ENCODE peak calls at places on chromosomes 6 and 20, in nine cellular contexts. One of them, this sample, is unnamed.

GRCh38 chr20:57198359-57199072 is 67.9 kb downstream of the BMP7 start:
- DNase-seq in coronary artery: no peak
- DNase-seq in lower lobe of right lung: no peak
- DNase-seq in central memory CD4-positive, alpha-beta T cell: no peak
- DNase-seq in activated naive CD4-positive, alpha-beta T cell: no peak
- DNase-seq in occipital lobe: no peak
- DNase-seq in lower leg skin: no peak
- DNase-seq in T follicular helper cell: no peak
- DNase-seq in choroid plexus epithelial cell: no peak
- DNase-seq in this sample: no peak

GRCh38 chr6:44122821-44123220 is 4.4 kb downstream of the MRPL14 start:
- DNase-seq in lower leg skin: no peak
- DNase-seq in coronary artery: no peak
- DNase-seq in activated naive CD4-positive, alpha-beta T cell: no peak
- DNase-seq in T follicular helper cell: no peak
- DNase-seq in lower lobe of right lung: no peak
- DNase-seq in occipital lobe: no peak
- DNase-seq in choroid plexus epithelial cell: peak; percentile 42
- DNase-seq in central memory CD4-positive, alpha-beta T cell: peak; percentile 42
- DNase-seq in this sample: no peak

GRCh38 chr6:30879684-30880427 is 4.5 kb upstream of the DDR1 start:
- DNase-seq in choroid plexus epithelial cell: peak; percentile 31
- DNase-seq in lower leg skin: peak; percentile 40
- DNase-seq in lower lobe of right lung: no peak
- DNase-seq in activated naive CD4-positive, alpha-beta T cell: no peak
- DNase-seq in occipital lobe: no peak
- DNase-seq in central memory CD4-positive, alpha-beta T cell: no peak
- DNase-seq in T follicular helper cell: no peak
- DNase-seq in coronary artery: no peak
- DNase-seq in this sample: no peak

GRCh38 chr6:158060447-158061360 is 79.0 kb downstream of the SYNJ2 start:
- DNase-seq in lower leg skin: peak; percentile 96
- DNase-seq in lower lobe of right lung: peak; percentile 79
- DNase-seq in coronary artery: peak; percentile 96
- DNase-seq in choroid plexus epithelial cell: peak; percentile 93
- DNase-seq in T follicular helper cell: no peak
- DNase-seq in central memory CD4-positive, alpha-beta T cell: peak; percentile 31
- DNase-seq in activated naive CD4-positive, alpha-beta T cell: no peak
- DNase-seq in occipital lobe: peak; percentile 65
- DNase-seq in this sample: peak; percentile 33

GRCh38 chr20:47019106-47019824 is 124.6 kb downstream of the EYA2 start:
- DNase-seq in lower leg skin: no peak
- DNase-seq in occipital lobe: no peak
- DNase-seq in T follicular helper cell: no peak
- DNase-seq in central memory CD4-positive, alpha-beta T cell: no peak
- DNase-seq in activated naive CD4-positive, alpha-beta T cell: no peak
- DNase-seq in choroid plexus epithelial cell: peak; percentile 50
- DNase-seq in coronary artery: no peak
- DNase-seq in lower lobe of right lung: no peak
- DNase-seq in this sample: no peak

GRCh38 chr6:159762681-159763293 is 942 bp downstream of the ACAT2 start:
- DNase-seq in central memory CD4-positive, alpha-beta T cell: peak; percentile 36
- DNase-seq in coronary artery: no peak
- DNase-seq in lower lobe of right lung: peak; percentile 52
- DNase-seq in T follicular helper cell: peak; percentile 12
- DNase-seq in occipital lobe: no peak
- DNase-seq in lower leg skin: peak; percentile 85
- DNase-seq in choroid plexus epithelial cell: peak; percentile 20
- DNase-seq in activated naive CD4-positive, alpha-beta T cell: no peak
- DNase-seq in this sample: no peak

GRCh38 chr20:51326241-51326819 is 216.2 kb downstream of the NFATC2 start:
- DNase-seq in lower leg skin: no peak
- DNase-seq in choroid plexus epithelial cell: peak; percentile 80
- DNase-seq in central memory CD4-positive, alpha-beta T cell: no peak
- DNase-seq in activated naive CD4-positive, alpha-beta T cell: no peak
- DNase-seq in coronary artery: no peak
- DNase-seq in lower lobe of right lung: peak; percentile 61
- DNase-seq in occipital lobe: peak; percentile 11
- DNase-seq in T follicular helper cell: no peak
- DNase-seq in this sample: peak; percentile 21

GRCh38 chr6:117448732-117449131 is 23.0 kb upstream of the ROS1 start:
- DNase-seq in lower leg skin: no peak
- DNase-seq in central memory CD4-positive, alpha-beta T cell: no peak
- DNase-seq in T follicular helper cell: no peak
- DNase-seq in activated naive CD4-positive, alpha-beta T cell: no peak
- DNase-seq in choroid plexus epithelial cell: peak; percentile 95
- DNase-seq in occipital lobe: no peak
- DNase-seq in lower lobe of right lung: no peak
- DNase-seq in coronary artery: no peak
- DNase-seq in this sample: no peak

GRCh38 chr6:104686550-104687155 is 173.1 kb downstream of the HACE1 start:
- DNase-seq in coronary artery: no peak
- DNase-seq in lower lobe of right lung: no peak
- DNase-seq in T follicular helper cell: no peak
- DNase-seq in choroid plexus epithelial cell: no peak
- DNase-seq in central memory CD4-positive, alpha-beta T cell: no peak
- DNase-seq in lower leg skin: no peak
- DNase-seq in activated naive CD4-positive, alpha-beta T cell: no peak
- DNase-seq in occipital lobe: no peak
- DNase-seq in this sample: no peak

GRCh38 chr20:49427751-49428518 is 54.5 kb downstream of the KCNB1 start:
- DNase-seq in T follicular helper cell: no peak
- DNase-seq in occipital lobe: peak; percentile 39
- DNase-seq in activated naive CD4-positive, alpha-beta T cell: no peak
- DNase-seq in coronary artery: no peak
- DNase-seq in lower leg skin: no peak
- DNase-seq in central memory CD4-positive, alpha-beta T cell: no peak
- DNase-seq in choroid plexus epithelial cell: peak; percentile 65
- DNase-seq in lower lobe of right lung: no peak
- DNase-seq in this sample: no peak

GRCh38 chr6:169385237-169385880 is 131.7 kb upstream of the THBS2 start:
- DNase-seq in coronary artery: no peak
- DNase-seq in activated naive CD4-positive, alpha-beta T cell: no peak
- DNase-seq in T follicular helper cell: no peak
- DNase-seq in central memory CD4-positive, alpha-beta T cell: no peak
- DNase-seq in choroid plexus epithelial cell: no peak
- DNase-seq in lower leg skin: no peak
- DNase-seq in occipital lobe: no peak
- DNase-seq in lower lobe of right lung: no peak
- DNase-seq in this sample: no peak

GRCh38 chr6:121886223-121886830 is 450.9 kb downstream of the GJA1 start:
- DNase-seq in central memory CD4-positive, alpha-beta T cell: no peak
- DNase-seq in T follicular helper cell: no peak
- DNase-seq in choroid plexus epithelial cell: peak; percentile 79
- DNase-seq in coronary artery: no peak
- DNase-seq in occipital lobe: no peak
- DNase-seq in lower leg skin: no peak
- DNase-seq in lower lobe of right lung: no peak
- DNase-seq in activated naive CD4-positive, alpha-beta T cell: no peak
- DNase-seq in this sample: no peak

GRCh38 chr6:125432968-125433367 is 131.2 kb upstream of the HDDC2 start:
- DNase-seq in choroid plexus epithelial cell: no peak
- DNase-seq in lower leg skin: no peak
- DNase-seq in occipital lobe: no peak
- DNase-seq in coronary artery: no peak
- DNase-seq in central memory CD4-positive, alpha-beta T cell: no peak
- DNase-seq in T follicular helper cell: no peak
- DNase-seq in activated naive CD4-positive, alpha-beta T cell: no peak
- DNase-seq in lower lobe of right lung: no peak
- DNase-seq in this sample: no peak

GRCh38 chr6:21754891-21755290 is 161.3 kb downstream of the SOX4 start:
- DNase-seq in occipital lobe: no peak
- DNase-seq in central memory CD4-positive, alpha-beta T cell: no peak
- DNase-seq in choroid plexus epithelial cell: peak; percentile 88
- DNase-seq in T follicular helper cell: no peak
- DNase-seq in lower lobe of right lung: no peak
- DNase-seq in lower leg skin: no peak
- DNase-seq in activated naive CD4-positive, alpha-beta T cell: no peak
- DNase-seq in coronary artery: no peak
- DNase-seq in this sample: no peak

GRCh38 chr20:43194187-43194586 is 4.5 kb upstream of the PTPRT start:
- DNase-seq in choroid plexus epithelial cell: no peak
- DNase-seq in lower lobe of right lung: no peak
- DNase-seq in lower leg skin: no peak
- DNase-seq in occipital lobe: no peak
- DNase-seq in T follicular helper cell: no peak
- DNase-seq in central memory CD4-positive, alpha-beta T cell: no peak
- DNase-seq in coronary artery: no peak
- DNase-seq in activated naive CD4-positive, alpha-beta T cell: no peak
- DNase-seq in this sample: no peak